ENCODE peak calls at places on chromosomes 2 and 18, in eight cellular contexts. K is neural progenitor cell, U is GM23338, Q is HCT116, B is OCI-LY7, A is hepatocyte, S is MM.1S, R is PC-3. T is an unnamed sample.

GRCh38 chr2:226474131-226474530 is 325.5 kb downstream of the IRS1 start:
- DNase-seq in S (no peak), A (no peak), U (no peak), Q (no peak), K (no peak), R (no peak), B (no peak), T (no peak)

GRCh38 chr2:118177318-118177717 is 89.0 kb downstream of the INSIG2 start:
- DNase-seq in S (no peak), Q (no peak), R (no peak), K (no peak), B (no peak), U (no peak), A (no peak), T (no peak)

GRCh38 chr2:207136872-207137271 is 28.9 kb downstream of the KLF7 start:
- DNase-seq in A (no peak), Q (no peak), U (no peak), R (no peak), S (no peak), B (no peak), K (no peak), T (no peak)

GRCh38 chr2:238774980-238775509 is 72.8 kb upstream of the TWIST2 start:
- DNase-seq in Q (no peak), U (no peak), S (no peak), R (no peak), K (no peak), A (no peak), B (no peak), T (no peak)

GRCh38 chr2:240887631-240888030 is 8.3 kb downstream of the MAB21L4 start:
- DNase-seq in B (no peak), A (no peak), K (no peak), U (no peak), Q (no peak), R (no peak), S (no peak), T (no peak)

GRCh38 chr2:41919135-41919534 is 128.7 kb upstream of the PKDCC start:
- DNase-seq in K (no peak), B (no peak), A (no peak), S (no peak), Q (no peak), R (no peak), U (no peak), T (no peak)

GRCh38 chr2:172102159-172102857 is 392 bp downstream of the DLX2 start:
- DNase-seq in B (no peak), K (no peak), Q (no peak), A (no peak), R (no peak), S (no peak), U (no peak), T (peak)

GRCh38 chr18:12420831-12421421 is 13.2 kb downstream of the PRELID3A start:
- DNase-seq in U (peak), K (peak), Q (no peak), R (no peak), B (peak), S (no peak), A (peak), T (peak)

GRCh38 chr2:224982910-224983688 is 59.2 kb downstream of the DOCK10 start:
- DNase-seq in Q (no peak), K (no peak), B (no peak), S (no peak), R (no peak), A (peak), U (peak), T (peak)

GRCh38 chr2:1823187-1824169 is 79.2 kb upstream of the PXDN start:
- DNase-seq in U (peak), Q (no peak), A (peak), S (no peak), B (no peak), K (peak), R (no peak), T (no peak)
- TF ChIP-seq EZH2phosphoT487 in U (no peak), Q (no peak), A (no peak), S (no peak), B (no peak), K (no peak), R (no peak), T (no peak)

DNA sequence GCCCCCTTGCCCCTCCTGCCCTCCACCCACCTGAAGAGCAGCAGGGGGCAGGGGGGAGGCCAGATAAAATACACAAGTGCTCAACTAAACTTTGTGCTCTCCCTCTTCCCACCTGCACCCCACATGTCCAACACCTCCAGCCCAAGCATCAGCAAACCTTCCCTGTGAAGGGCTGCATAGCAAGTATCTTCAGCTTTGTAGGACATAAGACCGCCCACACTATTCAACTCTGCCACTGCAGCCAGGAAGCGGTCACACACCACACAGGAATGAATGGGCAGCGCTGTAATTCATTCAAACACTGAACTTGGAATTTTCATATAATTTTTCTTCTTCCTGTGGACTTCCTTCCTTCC is 27.5 kb downstream of the TFCP2L1 start:
- DNase-seq in A (no peak), R (no peak), S (no peak), Q (no peak), U (no peak), B (no peak), K (no peak), T (no peak)
- TF ChIP-seq EZH2phosphoT487 in A (no peak), R (no peak), S (no peak), Q (no peak), U (no peak), B (no peak), K (no peak), T (no peak)

GRCh38 chr2:177553176-177553909 is 160.8 kb downstream of the AGPS start:
- DNase-seq in U (peak), A (peak), Q (no peak), S (no peak), R (peak), K (no peak), B (no peak), T (peak)
- TF ChIP-seq EZH2phosphoT487 in U (no peak), A (no peak), Q (no peak), S (no peak), R (no peak), K (no peak), B (no peak), T (no peak)

GRCh38 chr2:96353606-96354095 is 18.1 kb downstream of the NCAPH start:
- DNase-seq in R (no peak), S (no peak), U (no peak), B (no peak), Q (no peak), A (no peak), K (no peak), T (peak)
- TF ChIP-seq EZH2phosphoT487 in R (no peak), S (no peak), U (no peak), B (no peak), Q (no peak), A (no peak), K (no peak), T (no peak)

GRCh38 chr2:185014076-185014475 is 415.7 kb downstream of the ZNF804A start:
- DNase-seq in U (no peak), A (no peak), R (no peak), K (no peak), B (no peak), S (no peak), Q (no peak), T (no peak)

DNA sequence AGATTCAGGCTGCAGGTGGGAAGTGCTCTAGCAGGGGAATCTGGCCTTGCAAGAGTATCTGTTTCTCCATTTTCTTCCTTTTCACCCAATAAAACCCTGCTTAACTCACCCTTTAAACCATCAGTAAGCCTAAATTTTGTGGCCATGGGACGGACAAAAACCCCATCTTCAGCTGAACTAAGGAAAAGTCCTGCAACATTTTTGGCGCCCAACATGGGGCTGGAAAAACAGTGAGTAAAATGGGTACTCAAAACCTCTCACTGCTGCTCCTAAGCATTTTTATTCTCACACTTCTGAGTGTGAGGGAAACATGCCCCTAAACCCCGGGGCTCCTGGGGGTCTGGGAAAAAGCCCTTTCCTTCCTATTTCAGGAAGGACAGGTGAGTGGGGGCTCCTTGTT is 414.3 kb downstream of the ZNF804A start:
- DNase-seq in Q (peak), R (no peak), B (peak), S (no peak), U (peak), K (peak), A (no peak), T (no peak)
- TF ChIP-seq EZH2phosphoT487 in Q (no peak), R (no peak), B (no peak), S (no peak), U (no peak), K (no peak), A (no peak), T (no peak)

DNA sequence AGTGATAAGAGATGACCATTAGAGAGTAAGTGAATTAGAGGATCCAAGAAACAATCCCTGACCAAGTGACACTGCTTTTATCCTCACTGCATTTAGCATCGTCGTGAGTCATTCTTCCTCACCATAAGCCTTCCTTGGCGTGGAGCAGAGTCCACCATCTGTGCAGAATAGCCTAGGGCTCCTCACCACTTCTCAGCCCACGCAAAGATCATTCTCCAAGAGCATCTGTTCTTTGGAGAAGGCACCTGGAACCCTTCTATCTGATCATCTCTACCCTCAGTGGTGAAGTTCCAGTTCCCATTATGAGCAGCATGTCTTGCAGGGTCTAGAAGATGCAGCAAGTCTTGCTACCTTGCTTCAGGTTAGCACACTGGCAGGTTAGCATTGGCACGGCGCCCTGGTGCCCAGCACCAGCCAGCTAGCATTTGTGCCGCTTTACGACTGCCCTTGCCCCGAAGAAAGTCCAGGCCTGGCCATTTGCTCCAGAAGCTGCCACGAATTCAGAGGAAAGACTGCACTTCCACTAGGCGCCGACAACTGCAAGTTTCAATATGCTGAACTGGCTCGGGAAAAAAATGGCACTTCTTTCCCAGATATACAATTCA is 225.8 kb downstream of the TTC32 start:
- DNase-seq in K (no peak), U (no peak), R (peak), Q (no peak), S (no peak), B (no peak), A (no peak), T (peak)
- TF ChIP-seq EZH2phosphoT487 in K (no peak), U (no peak), R (no peak), Q (no peak), S (no peak), B (no peak), A (no peak), T (no peak)

DNA sequence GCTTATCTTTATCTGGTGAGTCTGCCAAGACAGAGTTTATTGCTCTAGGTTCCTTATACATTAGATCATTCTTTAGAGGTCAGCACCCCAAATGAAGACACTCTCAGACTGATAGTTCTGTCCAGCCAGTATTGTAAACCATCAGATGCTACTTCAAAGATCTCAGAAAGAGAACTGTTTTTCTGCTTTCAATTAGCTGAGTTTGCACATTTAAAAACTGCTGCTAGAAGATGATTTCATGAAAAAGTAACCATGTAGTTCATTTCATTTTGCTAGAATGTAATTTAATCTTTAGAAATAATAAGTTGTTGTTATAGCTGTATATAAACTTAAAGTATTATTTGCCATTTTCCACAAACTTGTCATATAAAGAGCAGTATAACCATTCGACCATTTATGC is 344.5 kb upstream of the ATP5MC3 start:
- DNase-seq in K (no peak), Q (no peak), U (no peak), B (no peak), R (no peak), A (no peak), S (no peak), T (no peak)
- TF ChIP-seq EZH2phosphoT487 in K (no peak), Q (no peak), U (no peak), B (no peak), R (no peak), A (no peak), S (no peak), T (no peak)

GRCh38 chr2:228870993-228871392 is 400.1 kb downstream of the PID1 start:
- DNase-seq in Q (no peak), S (no peak), U (no peak), A (no peak), K (no peak), R (no peak), B (no peak), T (no peak)

GRCh38 chr2:228866781-228867180 is 404.3 kb downstream of the PID1 start:
- DNase-seq in S (no peak), A (no peak), K (no peak), B (no peak), Q (no peak), U (no peak), R (no peak), T (no peak)

GRCh38 chr2:228866044-228866443 is 405.0 kb downstream of the PID1 start:
- DNase-seq in R (no peak), Q (no peak), S (no peak), B (no peak), U (no peak), K (no peak), A (no peak), T (no peak)

GRCh38 chr2:228867406-228867805 is 403.7 kb downstream of the PID1 start:
- DNase-seq in S (no peak), U (no peak), Q (no peak), A (no peak), R (no peak), B (no peak), K (no peak), T (no peak)

GRCh38 chr2:228869601-228870264 is 401.4 kb downstream of the PID1 start:
- DNase-seq in B (no peak), S (no peak), K (no peak), A (no peak), R (no peak), Q (no peak), U (peak), T (no peak)
- TF ChIP-seq EZH2phosphoT487 in B (no peak), S (no peak), K (no peak), A (no peak), R (no peak), Q (no peak), U (no peak), T (no peak)

GRCh38 chr2:12314119-12314735 is 402.5 kb upstream of the TRIB2 start:
- DNase-seq in R (no peak), Q (no peak), K (peak), U (peak), A (no peak), S (no peak), B (no peak), T (no peak)

GRCh38 chr2:12317286-12317685 is 399.4 kb upstream of the TRIB2 start:
- DNase-seq in A (no peak), K (no peak), R (no peak), Q (no peak), U (no peak), S (no peak), B (no peak), T (no peak)

GRCh38 chr2:12316464-12316863 is 400.3 kb upstream of the TRIB2 start:
- DNase-seq in U (no peak), A (no peak), B (no peak), R (no peak), Q (no peak), K (no peak), S (no peak), T (no peak)

GRCh38 chr2:12313445-12314118 is 403.2 kb upstream of the TRIB2 start:
- DNase-seq in Q (no peak), S (no peak), R (no peak), K (peak), U (peak), A (no peak), B (no peak), T (peak)

DNA sequence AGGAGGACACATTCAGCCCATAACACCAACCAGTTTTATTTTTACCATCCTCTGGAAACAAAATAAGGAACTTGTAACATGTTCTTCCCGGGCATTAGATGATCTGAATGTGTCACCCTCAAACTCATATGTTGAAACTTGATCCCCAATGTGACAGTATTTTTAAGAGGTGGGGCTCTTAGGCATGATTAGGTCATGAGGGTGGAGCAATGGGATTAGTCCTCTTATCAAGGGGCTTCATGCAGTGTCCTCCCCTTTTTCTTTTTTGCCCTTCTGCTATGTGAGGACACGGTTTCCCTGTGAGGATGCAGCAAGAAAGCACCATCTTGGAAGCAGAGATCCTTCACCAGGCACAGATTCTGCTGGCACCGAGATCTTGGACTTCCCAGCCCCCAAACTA is 401.5 kb upstream of the TRIB2 start:
- DNase-seq in Q (no peak), B (no peak), K (no peak), R (no peak), U (no peak), A (no peak), S (no peak), T (no peak)
- TF ChIP-seq EZH2phosphoT487 in Q (no peak), B (no peak), K (no peak), R (no peak), U (no peak), A (no peak), S (no peak), T (no peak)

DNA sequence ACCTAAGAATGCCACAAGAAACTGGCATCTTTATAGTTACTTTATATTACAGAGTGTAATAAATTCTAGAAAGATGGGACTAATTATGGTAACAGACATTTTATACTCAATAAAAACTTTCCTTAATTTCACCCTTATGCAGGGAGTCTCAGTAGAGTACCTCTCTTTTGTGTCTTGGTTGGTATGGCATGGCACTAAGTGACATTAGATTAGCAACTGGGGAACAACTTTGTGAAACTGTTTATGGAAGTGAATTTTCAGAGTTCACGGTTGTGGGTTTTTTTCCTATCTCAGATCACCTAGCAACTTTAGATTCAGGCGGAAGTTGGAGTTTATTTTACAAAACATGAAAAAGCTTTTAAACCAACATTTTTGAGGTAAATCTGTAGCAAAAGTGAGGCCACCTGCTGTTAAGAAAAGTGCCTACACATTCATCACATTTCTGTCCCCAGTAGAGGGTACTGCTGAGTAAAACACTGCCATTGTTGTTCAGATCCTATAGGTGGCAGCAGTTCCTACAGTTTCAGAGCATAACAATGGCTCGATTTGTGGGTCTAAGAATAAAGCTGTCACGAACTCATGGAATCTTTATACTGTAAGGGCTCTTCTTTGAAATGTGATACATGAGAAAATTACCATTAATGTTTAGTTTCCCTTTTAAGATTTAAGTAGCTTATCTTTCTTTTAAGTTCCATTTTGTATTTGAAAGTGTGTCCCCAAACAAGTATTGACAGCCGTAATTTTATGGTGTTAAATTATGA is 117.6 kb downstream of the CAMKMT start:
- DNase-seq in B (peak), S (peak), K (peak), Q (peak), A (peak), U (peak), R (peak), T (peak)
- TF ChIP-seq EZH2phosphoT487 in B (no peak), S (no peak), K (no peak), Q (no peak), A (no peak), U (no peak), R (no peak), T (no peak)